ENCODE peak calls at places on chromosome 21, in nine cellular contexts. O is NCI-H1417 treated with DMSO at 0.1 percent for 48 hours; T is NCI-H82; L is activated CD8-positive, alpha-beta memory T cell treated with anti-CD3 and anti-CD28 coated beads for 24 hours; F is naive thymus-derived CD8-positive, alpha-beta T cell; C is endodermal cell; W is psoas muscle; D is Ammon's horn; U is NCI-H1105 treated with DMSO at 0.1 percent for 48 hours. I is an unnamed sample.

GRCh38 chr21:31752352-31752751 is 20.4 kb upstream of the SCAF4 start:
- DNase-seq in D (no peak), F (no peak), W (no peak), U (no peak), T (no peak), O (no peak), C (no peak), L (no peak), I (no peak)

GRCh38 chr21:46161180-46161799 is 5.9 kb upstream of the FTCD start:
- DNase-seq in L (no peak), D (no peak), W (peak; percentile 10), O (no peak), T (no peak), C (no peak), F (no peak), U (no peak), I (peak; percentile 1)

GRCh38 chr21:40902993-40903392 is 56.0 kb upstream of the DSCAM start:
- DNase-seq in T (peak; percentile 10), W (no peak), U (no peak), F (no peak), L (no peak), C (peak; percentile 70), D (no peak), O (no peak), I (no peak)

GRCh38 chr21:36164427-36164784 is 7.8 kb downstream of the DOP1B start:
- DNase-seq in L (no peak), D (no peak), O (no peak), U (no peak), C (no peak), T (no peak), W (no peak), F (no peak), I (no peak)

GRCh38 chr21:16457498-16457897 is 727.7 kb downstream of the USP25 start:
- DNase-seq in U (no peak), O (no peak), C (no peak), F (no peak), D (no peak), W (no peak), T (no peak), L (no peak), I (no peak)

GRCh38 chr21:18801468-18801867 is 397.9 kb upstream of the TMPRSS15 start:
- DNase-seq in L (no peak), O (no peak), D (no peak), T (peak; percentile 21), U (peak; percentile 10), C (no peak), W (no peak), F (no peak), I (no peak)

GRCh38 chr21:42565886-42566523 is 52.4 kb downstream of the SLC37A1 start:
- DNase-seq in O (no peak), U (no peak), F (no peak), L (peak; percentile 42), T (no peak), D (no peak), C (no peak), W (no peak), I (no peak)

GRCh38 chr21:42289926-42290325 is 25.3 kb downstream of the TFF3 start:
- DNase-seq in T (no peak), W (no peak), D (peak; percentile 76), F (no peak), C (no peak), U (no peak), O (no peak), L (no peak), I (peak; percentile 41)

GRCh38 chr21:27034796-27035195 is 67.9 kb upstream of the ADAMTS5 start:
- DNase-seq in W (no peak), C (no peak), T (no peak), D (no peak), L (no peak), F (no peak), U (no peak), O (no peak), I (no peak)

GRCh38 chr21:42677339-42678117 is 24.1 kb downstream of the PDE9A start:
- DNase-seq in L (no peak), C (no peak), O (no peak), U (no peak), F (no peak), T (no peak), D (no peak), W (peak; percentile 2), I (no peak)

GRCh38 chr21:17463441-17463840 is 49.4 kb upstream of the CXADR start:
- DNase-seq in F (no peak), U (no peak), T (peak; percentile 85), C (no peak), L (no peak), D (peak; percentile 66), O (no peak), W (no peak), I (no peak)

GRCh38 chr21:43188712-43189151 is 19.9 kb downstream of the CRYAA start:
- DNase-seq in L (peak; percentile 32), C (peak; percentile 33), O (no peak), W (no peak), U (peak; percentile 21), T (no peak), D (peak; percentile 78), F (no peak), I (no peak)

GRCh38 chr21:46424062-46424591 is 34.6 kb upstream of the DIP2A start:
- DNase-seq in U (no peak), T (no peak), F (no peak), C (peak; percentile 63), L (peak; percentile 73), O (no peak), W (no peak), D (no peak), I (no peak)

GRCh38 chr21:44948426-44949120 is 8.7 kb downstream of the SLX9 start:
- DNase-seq in L (no peak), C (peak; percentile 36), F (no peak), W (peak; percentile 20), D (no peak), O (no peak), T (no peak), U (no peak), I (no peak)

GRCh38 chr21:16195476-16195875 is 465.7 kb downstream of the USP25 start:
- DNase-seq in C (no peak), W (no peak), U (no peak), D (no peak), F (no peak), T (peak; percentile 53), L (no peak), O (no peak), I (no peak)

GRCh38 chr21:32597205-32597604 is 11.9 kb upstream of the TCP10L start:
- DNase-seq in O (no peak), W (no peak), T (no peak), F (no peak), L (no peak), D (peak; percentile 33), U (no peak), C (no peak), I (no peak)

GRCh38 chr21:38297193-38297592 is 40.4 kb downstream of the KCNJ15 start:
- DNase-seq in L (no peak), O (no peak), W (no peak), D (peak; percentile 9), U (no peak), T (no peak), F (no peak), C (no peak), I (no peak)

GRCh38 chr21:29018540-29018939 is 609 bp downstream of the RWDD2B start:
- DNase-seq in D (no peak), O (no peak), U (no peak), L (no peak), C (no peak), W (no peak), T (peak; percentile 32), F (no peak), I (no peak)

GRCh38 chr21:45255381-45256020 is 32.2 kb downstream of the POFUT2 start:
- DNase-seq in L (peak; percentile 54), D (no peak), U (no peak), T (peak; percentile 33), F (no peak), W (no peak), O (no peak), C (peak; percentile 39), I (no peak)

GRCh38 chr21:26443291-26443690 is 129.8 kb downstream of the CYYR1 start:
- DNase-seq in O (no peak), W (no peak), F (no peak), T (no peak), U (no peak), C (no peak), L (no peak), D (no peak), I (no peak)

GRCh38 chr21:43741425-43742096 is 22.6 kb downstream of the PDXK start:
- DNase-seq in C (peak; percentile 74), F (no peak), D (no peak), O (no peak), T (peak; percentile 36), W (no peak), L (no peak), U (no peak), I (no peak)

GRCh38 chr21:35838987-35839763 is 221.2 kb downstream of the SETD4 start:
- DNase-seq in T (no peak), O (no peak), U (no peak), D (no peak), F (no peak), W (no peak), C (peak; percentile 23), L (no peak), I (no peak)

GRCh38 chr21:20647603-20648002 is 350.6 kb upstream of the NCAM2 start:
- DNase-seq in L (no peak), F (no peak), O (no peak), C (no peak), W (no peak), T (no peak), U (no peak), D (no peak), I (no peak)